ENCODE peak calls at places on chromosomes 1 and 21, in seven cellular contexts. One of them, this sample, is unnamed.

GRCh38 chr1:155645024-155645423 is 35.0 kb downstream of the MSTO1 start:
- DNase-seq in iPS-NIHi11: no peak
- DNase-seq in naive thymus-derived CD8-positive, alpha-beta T cell: no peak
- DNase-seq in HT1080: no peak
- DNase-seq in right cardiac atrium: no peak
- DNase-seq in AG09319: no peak
- DNase-seq in effector memory CD8-positive, alpha-beta T cell: no peak
- DNase-seq in this sample: no peak

GRCh38 chr1:9169601-9170137 is 40.8 kb upstream of the GPR157 start:
- DNase-seq in iPS-NIHi11: no peak
- DNase-seq in naive thymus-derived CD8-positive, alpha-beta T cell: no peak
- DNase-seq in HT1080: no peak
- DNase-seq in right cardiac atrium: no peak
- DNase-seq in AG09319: no peak
- DNase-seq in effector memory CD8-positive, alpha-beta T cell: no peak
- DNase-seq in this sample: no peak

GRCh38 chr1:169289016-169289415 is 78.6 kb downstream of the NME7 start:
- DNase-seq in iPS-NIHi11: no peak
- DNase-seq in naive thymus-derived CD8-positive, alpha-beta T cell: no peak
- DNase-seq in HT1080: no peak
- DNase-seq in right cardiac atrium: no peak
- DNase-seq in AG09319: no peak
- DNase-seq in effector memory CD8-positive, alpha-beta T cell: no peak
- DNase-seq in this sample: no peak

GRCh38 chr1:204751883-204752687 is 66.5 kb upstream of the LRRN2 start:
- DNase-seq in iPS-NIHi11: peak; percentile 42
- DNase-seq in naive thymus-derived CD8-positive, alpha-beta T cell: no peak
- DNase-seq in HT1080: peak; percentile 25
- DNase-seq in right cardiac atrium: peak; percentile 45
- DNase-seq in AG09319: no peak
- DNase-seq in effector memory CD8-positive, alpha-beta T cell: no peak
- DNase-seq in this sample: no peak

GRCh38 chr1:200588698-200589097 is 31.9 kb downstream of the KIF14 start:
- DNase-seq in iPS-NIHi11: no peak
- DNase-seq in naive thymus-derived CD8-positive, alpha-beta T cell: no peak
- DNase-seq in HT1080: no peak
- DNase-seq in right cardiac atrium: no peak
- DNase-seq in AG09319: no peak
- DNase-seq in effector memory CD8-positive, alpha-beta T cell: no peak
- DNase-seq in this sample: no peak

GRCh38 chr21:15003463-15004135 is 61.2 kb downstream of the NRIP1 start:
- DNase-seq in iPS-NIHi11: peak; percentile 19
- DNase-seq in naive thymus-derived CD8-positive, alpha-beta T cell: no peak
- DNase-seq in HT1080: no peak
- DNase-seq in right cardiac atrium: no peak
- DNase-seq in AG09319: no peak
- DNase-seq in effector memory CD8-positive, alpha-beta T cell: no peak
- DNase-seq in this sample: no peak

GRCh38 chr1:202621446-202621845 is 88.8 kb downstream of the SYT2 start:
- DNase-seq in iPS-NIHi11: no peak
- DNase-seq in naive thymus-derived CD8-positive, alpha-beta T cell: no peak
- DNase-seq in HT1080: no peak
- DNase-seq in right cardiac atrium: no peak
- DNase-seq in AG09319: no peak
- DNase-seq in effector memory CD8-positive, alpha-beta T cell: no peak
- DNase-seq in this sample: no peak

GRCh38 chr1:228212966-228213844 is 5.4 kb downstream of the OBSCN start:
- DNase-seq in iPS-NIHi11: peak; percentile 99
- DNase-seq in naive thymus-derived CD8-positive, alpha-beta T cell: peak; percentile 81
- DNase-seq in HT1080: peak; percentile 60
- DNase-seq in right cardiac atrium: peak; percentile 95
- DNase-seq in AG09319: peak; percentile 41
- DNase-seq in effector memory CD8-positive, alpha-beta T cell: peak; percentile 77
- DNase-seq in this sample: peak; percentile 92

GRCh38 chr1:163048970-163049680 is 20.0 kb upstream of the RGS4 start:
- DNase-seq in iPS-NIHi11: no peak
- DNase-seq in naive thymus-derived CD8-positive, alpha-beta T cell: no peak
- DNase-seq in HT1080: no peak
- DNase-seq in right cardiac atrium: no peak
- DNase-seq in AG09319: no peak
- DNase-seq in effector memory CD8-positive, alpha-beta T cell: no peak
- DNase-seq in this sample: no peak

GRCh38 chr1:214012418-214012817 is 24.6 kb downstream of the PROX1 start:
- DNase-seq in iPS-NIHi11: no peak
- DNase-seq in naive thymus-derived CD8-positive, alpha-beta T cell: no peak
- DNase-seq in HT1080: no peak
- DNase-seq in right cardiac atrium: no peak
- DNase-seq in AG09319: no peak
- DNase-seq in effector memory CD8-positive, alpha-beta T cell: no peak
- DNase-seq in this sample: no peak

GRCh38 chr1:61142726-61143500 is 60.6 kb downstream of the NFIA start:
- DNase-seq in iPS-NIHi11: no peak
- DNase-seq in naive thymus-derived CD8-positive, alpha-beta T cell: no peak
- DNase-seq in HT1080: no peak
- DNase-seq in right cardiac atrium: no peak
- DNase-seq in AG09319: no peak
- DNase-seq in effector memory CD8-positive, alpha-beta T cell: no peak
- DNase-seq in this sample: no peak

GRCh38 chr1:38680801-38681510 is 178.6 kb downstream of the RRAGC start:
- DNase-seq in iPS-NIHi11: peak; percentile 72
- DNase-seq in naive thymus-derived CD8-positive, alpha-beta T cell: no peak
- DNase-seq in HT1080: no peak
- DNase-seq in right cardiac atrium: no peak
- DNase-seq in AG09319: no peak
- DNase-seq in effector memory CD8-positive, alpha-beta T cell: no peak
- DNase-seq in this sample: no peak

GRCh38 chr1:92169606-92170005 is 48.1 kb upstream of the C1orf146 start:
- DNase-seq in iPS-NIHi11: no peak
- DNase-seq in naive thymus-derived CD8-positive, alpha-beta T cell: no peak
- DNase-seq in HT1080: no peak
- DNase-seq in right cardiac atrium: no peak
- DNase-seq in AG09319: no peak
- DNase-seq in effector memory CD8-positive, alpha-beta T cell: no peak
- DNase-seq in this sample: no peak

GRCh38 chr1:201119206-201119814 is 7.1 kb upstream of the CACNA1S start:
- DNase-seq in iPS-NIHi11: peak; percentile 76
- DNase-seq in naive thymus-derived CD8-positive, alpha-beta T cell: peak; percentile 55
- DNase-seq in HT1080: peak; percentile 36
- DNase-seq in right cardiac atrium: no peak
- DNase-seq in AG09319: no peak
- DNase-seq in effector memory CD8-positive, alpha-beta T cell: peak; percentile 48
- DNase-seq in this sample: peak; percentile 59

GRCh38 chr1:107277022-107277421 is 136.2 kb downstream of the NTNG1 start:
- DNase-seq in iPS-NIHi11: peak; percentile 46
- DNase-seq in naive thymus-derived CD8-positive, alpha-beta T cell: no peak
- DNase-seq in HT1080: no peak
- DNase-seq in right cardiac atrium: no peak
- DNase-seq in AG09319: peak; percentile 23
- DNase-seq in effector memory CD8-positive, alpha-beta T cell: no peak
- DNase-seq in this sample: no peak

GRCh38 chr1:49045371-49045770 is 268.7 kb upstream of the BEND5 start:
- DNase-seq in iPS-NIHi11: no peak
- DNase-seq in naive thymus-derived CD8-positive, alpha-beta T cell: no peak
- DNase-seq in HT1080: no peak
- DNase-seq in right cardiac atrium: no peak
- DNase-seq in AG09319: no peak
- DNase-seq in effector memory CD8-positive, alpha-beta T cell: no peak
- DNase-seq in this sample: no peak

GRCh38 chr1:92476071-92476607 is 10.6 kb downstream of the GFI1 start:
- DNase-seq in iPS-NIHi11: no peak
- DNase-seq in naive thymus-derived CD8-positive, alpha-beta T cell: peak; percentile 80
- DNase-seq in HT1080: no peak
- DNase-seq in right cardiac atrium: no peak
- DNase-seq in AG09319: no peak
- DNase-seq in effector memory CD8-positive, alpha-beta T cell: peak; percentile 47
- DNase-seq in this sample: peak; percentile 77

GRCh38 chr1:169899519-169900217 is 6.0 kb upstream of the SCYL3 start:
- DNase-seq in iPS-NIHi11: no peak
- DNase-seq in naive thymus-derived CD8-positive, alpha-beta T cell: no peak
- DNase-seq in HT1080: peak; percentile 32
- DNase-seq in right cardiac atrium: no peak
- DNase-seq in AG09319: no peak
- DNase-seq in effector memory CD8-positive, alpha-beta T cell: no peak
- DNase-seq in this sample: no peak

This sample was measured in T-cell.